ENCODE peak calls at places on chromosome 11, in six cellular contexts. G is GM10248, U is psoas muscle, P is AG10803, X is suprapubic skin, W is choroid plexus epithelial cell. R is an unnamed sample.

GRCh38 chr11:61897387-61898246 is 6.3 kb upstream of the FADS3 start:
- DNase-seq in G (peak; percentile 89), U (peak; percentile 79), P (peak; percentile 55), X (no peak), W (peak; percentile 78), R (peak; percentile 78)

GRCh38 chr11:96396637-96397036 is 6.8 kb downstream of the JRKL start:
- DNase-seq in G (no peak), U (no peak), P (no peak), X (no peak), W (no peak), R (no peak)

GRCh38 chr11:6402561-6402981 is 12.3 kb downstream of the SMPD1 start:
- DNase-seq in G (peak; percentile 77), U (no peak), P (no peak), X (no peak), W (peak; percentile 39), R (peak; percentile 25)

GRCh38 chr11:72743321-72744221 is 8.6 kb downstream of the ARAP1 start:
- DNase-seq in G (peak; percentile 62), U (no peak), P (no peak), X (no peak), W (no peak), R (no peak)

GRCh38 chr11:130427581-130428211 is 713 bp downstream of the ADAMTS8 start:
- DNase-seq in G (no peak), U (no peak), P (no peak), X (no peak), W (no peak), R (peak; percentile 88)

GRCh38 chr11:12242071-12242672 is 131.8 kb downstream of the MICAL2 start:
- DNase-seq in G (no peak), U (no peak), P (no peak), X (no peak), W (no peak), R (peak; percentile 36)

GRCh38 chr11:128776434-128777284 is 82.8 kb downstream of the FLI1 start:
- DNase-seq in G (peak; percentile 61), U (no peak), P (peak; percentile 15), X (no peak), W (peak; percentile 63), R (no peak)

GRCh38 chr11:94933225-94934130 is 39.9 kb downstream of the CWC15 start:
- DNase-seq in G (no peak), U (peak; percentile 42), P (peak; percentile 98), X (no peak), W (peak; percentile 96), R (no peak)

GRCh38 chr11:126163074-126163700 is 48.3 kb downstream of the RPUSD4 start:
- DNase-seq in G (no peak), U (peak; percentile 41), P (peak; percentile 95), X (no peak), W (peak; percentile 16), R (no peak)

GRCh38 chr11:108947654-108948570 is 283.0 kb downstream of the DDX10 start:
- DNase-seq in G (no peak), U (no peak), P (no peak), X (no peak), W (peak; percentile 59), R (no peak)

GRCh38 chr11:326842-327580 is 6.4 kb upstream of the IFITM3 start:
- DNase-seq in G (peak; percentile 81), U (peak; percentile 81), P (no peak), X (no peak), W (peak; percentile 94), R (no peak)

GRCh38 chr11:57622263-57622662 is 24.8 kb downstream of the SERPING1 start:
- DNase-seq in G (no peak), U (no peak), P (no peak), X (no peak), W (no peak), R (no peak)

GRCh38 chr11:126181939-126182730 is 29.3 kb downstream of the RPUSD4 start:
- DNase-seq in G (no peak), U (no peak), P (no peak), X (no peak), W (no peak), R (no peak)

GRCh38 chr11:85313741-85314140 is 313.4 kb downstream of the DLG2 start:
- DNase-seq in G (no peak), U (no peak), P (no peak), X (no peak), W (no peak), R (no peak)

GRCh38 chr11:64447717-64448598 is 89.0 kb downstream of the RPS6KA4 start:
- DNase-seq in G (peak; percentile 58), U (peak; percentile 31), P (peak; percentile 46), X (no peak), W (peak; percentile 9), R (no peak)

GRCh38 chr11:58616594-58616993 is 5.9 kb upstream of the CNTF start:
- DNase-seq in G (no peak), U (peak; percentile 73), P (peak; percentile 93), X (no peak), W (peak; percentile 93), R (no peak)

GRCh38 chr11:123161386-123161785 is 33.7 kb downstream of the CLMP start:
- DNase-seq in G (no peak), U (no peak), P (peak; percentile 64), X (no peak), W (no peak), R (no peak)

GRCh38 chr11:123157995-123158394 is 37.1 kb downstream of the CLMP start:
- DNase-seq in G (no peak), U (no peak), P (no peak), X (no peak), W (no peak), R (no peak)

GRCh38 chr11:123159146-123159857 is 35.7 kb downstream of the CLMP start:
- DNase-seq in G (no peak), U (no peak), P (no peak), X (no peak), W (peak; percentile 67), R (no peak)

GRCh38 chr11:123163621-123164020 is 31.4 kb downstream of the CLMP start:
- DNase-seq in G (no peak), U (no peak), P (no peak), X (no peak), W (no peak), R (no peak)

GRCh38 chr11:123158609-123159008 is 36.4 kb downstream of the CLMP start:
- DNase-seq in G (no peak), U (no peak), P (no peak), X (no peak), W (no peak), R (no peak)
- TF ChIP-seq CTCF in G (no peak), U (no peak), P (no peak), X (no peak), W (no peak), R (no peak)

DNA sequence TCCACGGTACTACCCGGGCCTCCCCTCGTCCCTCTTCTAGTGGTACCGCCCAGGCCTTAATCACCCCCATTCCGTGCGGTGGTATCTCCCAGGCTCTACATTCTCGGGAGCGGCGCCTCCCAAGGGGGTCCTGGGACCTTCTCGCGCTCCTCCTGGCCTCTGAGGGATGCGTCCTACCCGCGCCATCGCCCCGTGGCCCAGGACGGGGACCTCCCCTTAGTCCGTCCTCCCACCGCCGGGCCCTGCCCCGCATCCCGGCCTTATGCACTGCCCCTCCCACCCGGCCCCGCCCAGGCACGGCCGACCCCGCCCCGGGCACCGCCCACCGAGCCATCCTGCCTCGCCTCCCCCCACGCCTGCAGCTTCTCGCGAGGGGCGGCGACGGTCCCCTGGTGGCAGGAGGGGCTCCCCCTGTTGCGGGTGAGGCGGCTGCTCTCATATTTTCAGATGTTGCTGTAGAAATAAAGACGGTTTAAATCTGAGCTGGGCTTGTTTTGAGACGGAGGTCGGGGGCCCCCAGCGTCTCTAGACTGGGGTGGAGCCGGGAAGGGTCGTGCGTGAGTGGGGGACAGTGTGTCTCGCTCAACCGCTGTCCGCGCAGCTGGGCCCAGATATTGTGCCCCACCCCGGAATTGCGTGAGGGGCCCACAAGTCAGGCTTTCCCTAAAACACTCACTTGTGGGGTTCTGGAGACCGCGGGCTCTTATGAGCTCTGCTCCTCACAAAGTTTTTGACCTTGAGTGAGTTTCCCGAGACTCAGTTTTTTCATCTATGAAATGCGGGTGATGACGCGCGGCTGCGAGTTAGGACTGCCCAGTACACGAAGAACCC is 845 bp upstream of the RAB1B start:
- DNase-seq in G (peak; percentile 94), U (peak; percentile 93), P (peak; percentile 83), X (peak; percentile 94), W (peak; percentile 92), R (peak; percentile 93)
- TF ChIP-seq CTCF in G (no peak), U (no peak), P (peak; percentile 11), X (no peak), W (no peak), R (no peak)

GRCh38 chr11:17906436-17906835 is 106.4 kb downstream of the SERGEF start:
- DNase-seq in G (no peak), U (no peak), P (no peak), X (no peak), W (no peak), R (peak; percentile 32)
- TF ChIP-seq CTCF in G (peak; percentile 15), U (no peak), P (peak; percentile 8), X (no peak), W (peak; percentile 28), R (no peak)

GRCh38 chr11:40924915-40925314 is 534.5 kb downstream of the LRRC4C start:
- DNase-seq in G (no peak), U (no peak), P (no peak), X (no peak), W (no peak), R (no peak)
- TF ChIP-seq CTCF in G (no peak), U (no peak), P (no peak), X (no peak), W (no peak), R (no peak)

GRCh38 chr11:9735919-9736318 is 72.0 kb downstream of the SWAP70 start:
- DNase-seq in G (no peak), U (no peak), P (no peak), X (no peak), W (no peak), R (no peak)

GRCh38 chr11:9738700-9739099 is 74.8 kb downstream of the SWAP70 start:
- DNase-seq in G (no peak), U (no peak), P (no peak), X (no peak), W (no peak), R (no peak)

GRCh38 chr11:9735236-9735635 is 71.4 kb downstream of the SWAP70 start:
- DNase-seq in G (no peak), U (no peak), P (no peak), X (no peak), W (no peak), R (no peak)

GRCh38 chr11:9738126-9738525 is 74.2 kb downstream of the SWAP70 start:
- DNase-seq in G (no peak), U (no peak), P (no peak), X (no peak), W (peak; percentile 42), R (peak; percentile 65)

DNA sequence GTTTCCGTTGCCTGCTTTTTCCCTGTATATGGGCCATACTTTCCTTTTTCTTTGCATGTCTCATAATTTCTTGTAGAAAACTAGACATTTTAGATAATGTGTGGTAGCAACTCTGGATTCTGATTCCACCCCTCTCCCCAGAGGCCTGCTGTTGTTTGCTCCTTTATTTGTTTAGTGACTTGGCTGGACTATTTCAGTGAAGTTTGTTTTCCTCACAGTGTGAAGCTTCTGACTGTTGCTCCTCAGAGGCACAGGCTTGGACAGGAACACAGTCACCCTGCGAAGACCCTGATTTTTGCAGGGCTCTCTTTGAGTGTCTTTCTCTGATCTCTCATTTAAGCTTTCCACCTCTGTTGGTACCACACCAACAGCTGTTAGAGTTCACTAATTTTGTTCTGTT is 72.5 kb downstream of the SWAP70 start:
- DNase-seq in G (no peak), U (no peak), P (no peak), X (no peak), W (no peak), R (no peak)
- TF ChIP-seq CTCF in G (no peak), U (no peak), P (no peak), X (no peak), W (no peak), R (no peak)

R was measured in upper lobe of left lung.